ENCODE peak calls at places on chromosome 20, in six cellular contexts. O is thyroid gland, H is stomach, P is IMR-90, R is HCT116, N is uterus. Y is an unnamed sample.

GRCh38 chr20:1897965-1898464 is 2.8 kb downstream of the SIRPA start:
- DNase-seq in R (no peak), P (no peak), H (no peak), O (no peak), N (no peak), Y (no peak)

GRCh38 chr20:2101057-2101934 is at the start of gene STK35:
- DNase-seq in P (no peak), O (peak; percentile 87), N (peak; percentile 78), R (peak; percentile 37), H (no peak), Y (peak; percentile 88)

GRCh38 chr20:1335961-1336698 is 7.2 kb upstream of the SDCBP2 start:
- DNase-seq in H (no peak), P (no peak), N (no peak), O (peak; percentile 79), R (no peak), Y (no peak)

GRCh38 chr20:37510226-37510625 is 10.8 kb upstream of the NNAT start:
- DNase-seq in R (no peak), P (no peak), O (no peak), N (no peak), H (no peak), Y (no peak)

GRCh38 chr20:2005359-2005758 is 11.5 kb upstream of the PDYN start:
- DNase-seq in O (no peak), N (no peak), R (no peak), H (no peak), P (peak; percentile 8), Y (no peak)

GRCh38 chr20:1005452-1006027 is 3.4 kb upstream of the RSPO4 start:
- DNase-seq in N (no peak), R (peak; percentile 63), O (peak; percentile 39), P (peak; percentile 24), H (no peak), Y (peak; percentile 51)

GRCh38 chr20:62704341-62704948 is 4.2 kb upstream of the NTSR1 start:
- DNase-seq in O (peak; percentile 94), P (peak; percentile 95), N (peak; percentile 62), H (peak; percentile 88), R (peak; percentile 91), Y (peak; percentile 94)

GRCh38 chr20:57082546-57082945 is 183.9 kb downstream of the BMP7 start:
- DNase-seq in P (no peak), O (no peak), R (no peak), N (no peak), H (no peak), Y (no peak)

GRCh38 chr20:38843346-38843745 is 37.8 kb downstream of the PPP1R16B start:
- DNase-seq in H (no peak), R (no peak), P (no peak), O (no peak), N (no peak), Y (no peak)

GRCh38 chr20:14916360-14916759 is 578.9 kb upstream of the FLRT3 start:
- DNase-seq in N (no peak), P (no peak), O (no peak), R (no peak), H (no peak), Y (no peak)

GRCh38 chr20:32506721-32507120 is 78.4 kb downstream of the NOL4L start:
- DNase-seq in O (no peak), R (no peak), N (no peak), P (no peak), H (no peak), Y (no peak)

GRCh38 chr20:37615507-37616425 is 78.1 kb upstream of the CTNNBL1 start:
- DNase-seq in O (peak; percentile 63), N (no peak), P (no peak), H (peak; percentile 55), R (peak; percentile 46), Y (peak; percentile 79)

GRCh38 chr20:59207742-59208357 is 44.2 kb downstream of the ZNF831 start:
- DNase-seq in N (no peak), H (peak; percentile 66), P (no peak), O (peak; percentile 40), R (peak; percentile 16), Y (peak; percentile 76)

GRCh38 chr20:22567944-22568871 is 16.2 kb downstream of the FOXA2 start:
- DNase-seq in N (no peak), H (peak; percentile 66), P (no peak), R (no peak), O (no peak), Y (no peak)

GRCh38 chr20:15992564-15992963 is 580.7 kb downstream of the KIF16B start:
- DNase-seq in N (no peak), H (no peak), P (no peak), O (no peak), R (no peak), Y (no peak)

GRCh38 chr20:24341781-24342180 is 127.6 kb upstream of the SYNDIG1 start:
- DNase-seq in O (no peak), P (no peak), N (no peak), R (no peak), H (no peak), Y (no peak)

GRCh38 chr20:35307666-35308653 is 15.7 kb upstream of the FAM83C start:
- DNase-seq in O (peak; percentile 91), H (peak; percentile 74), P (peak; percentile 83), R (no peak), N (no peak), Y (peak; percentile 72)

GRCh38 chr20:48701702-48702101 is 126.1 kb downstream of the PREX1 start:
- DNase-seq in O (no peak), P (no peak), H (no peak), R (no peak), N (no peak), Y (no peak)

GRCh38 chr20:11168026-11168425 is 494.2 kb upstream of the JAG1 start:
- DNase-seq in H (no peak), O (no peak), R (no peak), N (no peak), P (peak; percentile 61), Y (no peak)

GRCh38 chr20:37976862-37977261 is 56.4 kb downstream of the TTI1 start:
- DNase-seq in R (no peak), P (no peak), H (no peak), O (no peak), N (no peak), Y (no peak)

GRCh38 chr20:51917886-51918545 is 115.7 kb upstream of the SALL4 start:
- DNase-seq in H (no peak), N (no peak), P (no peak), R (no peak), O (no peak), Y (no peak)

GRCh38 chr20:653110-653589 is at the start of gene SRXN1:
- DNase-seq in H (peak; percentile 94), O (peak; percentile 94), N (peak; percentile 89), P (peak; percentile 93), R (peak; percentile 81), Y (peak; percentile 92)

GRCh38 chr20:62428008-62428384 is 657 bp upstream of the RBBP8NL start:
- DNase-seq in R (no peak), O (no peak), N (no peak), P (no peak), H (no peak), Y (no peak)

GRCh38 chr20:8399963-8400362 is 267.9 kb downstream of the PLCB1 start:
- DNase-seq in N (no peak), O (no peak), P (no peak), H (no peak), R (no peak), Y (no peak)

GRCh38 chr20:8394308-8394945 is 262.4 kb downstream of the PLCB1 start:
- DNase-seq in N (no peak), R (no peak), O (no peak), H (no peak), P (peak; percentile 63), Y (no peak)

GRCh38 chr20:8401491-8401890 is 269.4 kb downstream of the PLCB1 start:
- DNase-seq in H (no peak), P (peak; percentile 44), O (no peak), R (no peak), N (no peak), Y (no peak)

GRCh38 chr20:8400461-8400860 is 268.4 kb downstream of the PLCB1 start:
- DNase-seq in O (no peak), H (no peak), P (no peak), R (no peak), N (no peak), Y (no peak)

DNA sequence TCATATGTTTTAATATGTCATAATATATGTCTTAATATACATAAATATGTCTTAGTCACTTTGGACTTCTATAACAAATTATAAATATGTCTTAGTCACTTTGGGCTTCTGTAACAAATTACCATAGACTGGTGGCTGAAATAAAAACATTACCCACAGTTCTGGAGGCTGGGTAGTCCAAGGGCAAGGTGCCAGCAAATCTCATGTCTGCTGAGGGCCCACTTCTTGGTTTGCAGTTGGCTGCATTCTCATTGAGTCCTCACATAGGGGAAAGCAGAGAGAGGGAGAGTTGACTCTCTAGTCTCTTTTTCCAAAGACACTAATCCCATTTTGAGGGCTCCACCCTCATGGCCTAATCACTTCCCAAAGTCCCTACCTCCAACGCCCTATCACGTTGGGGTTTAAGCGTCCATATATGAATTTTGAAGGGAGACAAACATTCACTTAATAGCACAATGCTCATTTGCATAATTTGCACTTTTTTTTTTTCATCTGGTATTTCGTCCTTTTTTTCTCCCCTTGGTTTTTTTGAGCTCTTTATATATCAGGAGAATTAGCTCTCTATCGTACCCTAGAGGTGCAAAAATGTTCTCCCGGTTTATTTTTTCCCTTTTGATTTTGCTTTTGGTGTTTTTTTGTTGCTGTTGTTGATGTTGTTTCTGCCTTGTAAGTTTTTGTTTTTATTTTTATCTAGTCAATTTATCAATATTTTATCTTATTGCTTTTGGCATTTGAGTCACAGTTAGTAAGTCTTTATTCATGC is 266.4 kb downstream of the PLCB1 start:
- DNase-seq in R (no peak), H (no peak), P (no peak), O (no peak), N (no peak), Y (no peak)
- TF ChIP-seq CTCF in R (peak; percentile 26), H (no peak), P (no peak), O (no peak), N (no peak), Y (no peak)

GRCh38 chr20:54347216-54347833 is 128.1 kb upstream of the DOK5 start:
- DNase-seq in H (no peak), R (no peak), N (no peak), O (no peak), P (no peak), Y (no peak)
- H3K4me1 ChIP-seq in H (peaks cover 21% of the 10 kb centered on the region), R (peaks cover 19% of the 10 kb centered on the region), N (no peaks in the 10 kb centered on the region), O (no peaks in the 10 kb centered on the region), P (peaks cover 10% of the 10 kb centered on the region), Y (no peaks in the 10 kb centered on the region)

GRCh38 chr20:63951398-63952209 is 4.6 kb downstream of the UCKL1 start:
- DNase-seq in P (no peak), O (peak; percentile 29), R (no peak), H (no peak), N (no peak), Y (no peak)
- TF ChIP-seq POLR2A in P (no peak), O (no peak), R (no peak), H (no peak), N (no peak), Y (no peak)

DNA sequence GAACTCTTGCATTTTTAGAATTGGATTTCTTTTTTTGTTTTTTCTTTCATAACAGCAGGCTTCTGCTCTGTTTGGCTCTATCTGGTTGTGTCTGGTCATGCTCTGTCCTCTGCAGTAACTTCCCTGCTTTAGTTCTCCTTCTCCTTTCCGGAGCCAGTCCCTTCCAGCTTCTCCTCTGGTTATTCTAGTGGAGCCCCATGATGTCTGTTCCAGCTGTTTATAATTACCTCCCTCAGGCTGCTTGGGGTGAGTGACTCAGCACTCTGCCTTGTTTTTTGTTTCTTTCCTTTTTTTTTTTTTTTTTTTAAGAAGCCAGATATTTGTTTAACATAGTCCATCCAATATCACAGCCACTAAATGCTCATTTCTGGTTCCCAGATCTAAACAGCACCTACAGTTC is 409.6 kb downstream of the MAFB start:
- DNase-seq in N (peak; percentile 33), O (peak; percentile 21), H (no peak), R (no peak), P (peak; percentile 45), Y (peak; percentile 69)
- TF ChIP-seq CTCF in N (no peak), O (no peak), H (no peak), R (no peak), P (no peak), Y (no peak)

GRCh38 chr20:47330071-47330470 is 26.4 kb downstream of the ZMYND8 start:
- DNase-seq in R (no peak), O (no peak), N (no peak), H (no peak), P (no peak), Y (no peak)
- H3K4me1 ChIP-seq in R (peaks cover 82% of the 10 kb centered on the region), O (peaks cover 16% of the 10 kb centered on the region), N (peaks cover 10% of the 10 kb centered on the region), H (peaks cover 86% of the 10 kb centered on the region), P (peaks cover 17% of the 10 kb centered on the region), Y (peaks cover 63% of the 10 kb centered on the region)